ENCODE peak calls at places on chromosomes 1 and 21, in four cellular contexts. One of them, this sample, is unnamed.

GRCh38 chr1:218565333-218565732 is 220.2 kb downstream of the TGFB2 start:
- DNase-seq in fibroblast of the aortic adventitia: no peak
- DNase-seq in left ventricle myocardium inferior: no peak
- DNase-seq in WTC11: no peak
- DNase-seq in this sample: no peak

GRCh38 chr1:23743287-23744052 is at the start of gene ELOA:
- DNase-seq in fibroblast of the aortic adventitia: peak; percentile 48
- DNase-seq in WTC11: peak; percentile 80
- DNase-seq in left ventricle myocardium inferior: peak; percentile 79
- DNase-seq in this sample: peak; percentile 83

GRCh38 chr1:43441894-43442632 is 11.7 kb downstream of the HYI start:
- DNase-seq in fibroblast of the aortic adventitia: no peak
- DNase-seq in left ventricle myocardium inferior: no peak
- DNase-seq in WTC11: no peak
- DNase-seq in this sample: peak; percentile 10

GRCh38 chr1:68600049-68600661 is 103.3 kb upstream of the DEPDC1 start:
- DNase-seq in WTC11: peak; percentile 35
- DNase-seq in left ventricle myocardium inferior: no peak
- DNase-seq in fibroblast of the aortic adventitia: peak; percentile 27
- DNase-seq in this sample: no peak

GRCh38 chr1:212669102-212669501 is 30.5 kb downstream of the BATF3 start:
- DNase-seq in left ventricle myocardium inferior: no peak
- DNase-seq in fibroblast of the aortic adventitia: no peak
- DNase-seq in WTC11: no peak
- DNase-seq in this sample: no peak

GRCh38 chr21:38429011-38429410 is 69.3 kb downstream of the ERG start:
- DNase-seq in left ventricle myocardium inferior: no peak
- DNase-seq in WTC11: no peak
- DNase-seq in fibroblast of the aortic adventitia: no peak
- DNase-seq in this sample: no peak

GRCh38 chr1:223031690-223032601 is 111.1 kb downstream of the TLR5 start:
- DNase-seq in left ventricle myocardium inferior: peak; percentile 55
- DNase-seq in WTC11: no peak
- DNase-seq in fibroblast of the aortic adventitia: peak; percentile 99
- DNase-seq in this sample: no peak

GRCh38 chr21:29638138-29638537 is 301.7 kb downstream of the GRIK1 start:
- DNase-seq in left ventricle myocardium inferior: no peak
- DNase-seq in fibroblast of the aortic adventitia: no peak
- DNase-seq in WTC11: no peak
- DNase-seq in this sample: no peak

GRCh38 chr21:43768868-43769167 is 7.3 kb downstream of the CSTB start:
- DNase-seq in left ventricle myocardium inferior: no peak
- DNase-seq in fibroblast of the aortic adventitia: no peak
- DNase-seq in WTC11: no peak
- DNase-seq in this sample: no peak

GRCh38 chr1:63691672-63692425 is 82.0 kb upstream of the ROR1 start:
- DNase-seq in fibroblast of the aortic adventitia: peak; percentile 99
- DNase-seq in WTC11: peak; percentile 41
- DNase-seq in left ventricle myocardium inferior: no peak
- DNase-seq in this sample: no peak

GRCh38 chr21:45549670-45550463 is 7.6 kb upstream of the SLC19A1 start:
- DNase-seq in fibroblast of the aortic adventitia: no peak
- DNase-seq in left ventricle myocardium inferior: peak; percentile 17
- DNase-seq in WTC11: no peak
- DNase-seq in this sample: no peak

GRCh38 chr1:43511394-43511793 is 19.3 kb upstream of the PTPRF start:
- DNase-seq in fibroblast of the aortic adventitia: no peak
- DNase-seq in WTC11: no peak
- DNase-seq in left ventricle myocardium inferior: no peak
- DNase-seq in this sample: no peak

GRCh38 chr1:243748227-243748626 is 101.8 kb downstream of the AKT3 start:
- DNase-seq in WTC11: no peak
- DNase-seq in left ventricle myocardium inferior: no peak
- DNase-seq in fibroblast of the aortic adventitia: no peak
- DNase-seq in this sample: no peak

GRCh38 chr1:31422505-31423319 is 9.7 kb downstream of the SERINC2 start:
- DNase-seq in fibroblast of the aortic adventitia: peak; percentile 80
- DNase-seq in WTC11: peak; percentile 83
- DNase-seq in left ventricle myocardium inferior: peak; percentile 49
- DNase-seq in this sample: peak; percentile 84

GRCh38 chr21:37365657-37366487 is 701 bp upstream of the DYRK1A start:
- DNase-seq in left ventricle myocardium inferior: peak; percentile 76
- DNase-seq in WTC11: peak; percentile 76
- DNase-seq in fibroblast of the aortic adventitia: peak; percentile 57
- DNase-seq in this sample: peak; percentile 65

GRCh38 chr1:67134692-67135091 is at the start of gene C1orf141:
- DNase-seq in left ventricle myocardium inferior: no peak
- DNase-seq in fibroblast of the aortic adventitia: no peak
- DNase-seq in WTC11: peak; percentile 62
- DNase-seq in this sample: peak; percentile 51

GRCh38 chr1:184385863-184386262 is 966 bp upstream of the C1orf21 start:
- DNase-seq in left ventricle myocardium inferior: no peak
- DNase-seq in fibroblast of the aortic adventitia: no peak
- DNase-seq in WTC11: no peak
- DNase-seq in this sample: no peak

GRCh38 chr21:15617968-15618367 is 111.8 kb upstream of the USP25 start:
- DNase-seq in fibroblast of the aortic adventitia: peak; percentile 75
- DNase-seq in left ventricle myocardium inferior: no peak
- DNase-seq in WTC11: no peak
- DNase-seq in this sample: no peak

GRCh38 chr1:218996362-218996761 is 177.3 kb upstream of the LYPLAL1 start:
- DNase-seq in left ventricle myocardium inferior: no peak
- DNase-seq in fibroblast of the aortic adventitia: peak; percentile 7
- DNase-seq in WTC11: no peak
- DNase-seq in this sample: no peak

GRCh38 chr1:235077163-235077540 is 51.5 kb downstream of the TOMM20 start:
- DNase-seq in fibroblast of the aortic adventitia: no peak
- DNase-seq in left ventricle myocardium inferior: no peak
- DNase-seq in WTC11: no peak
- DNase-seq in this sample: no peak

GRCh38 chr1:151142411-151143056 is 3.9 kb downstream of the SEMA6C start:
- DNase-seq in fibroblast of the aortic adventitia: no peak
- DNase-seq in left ventricle myocardium inferior: no peak
- DNase-seq in WTC11: no peak
- DNase-seq in this sample: no peak

GRCh38 chr1:46098043-46098712 is 34.3 kb downstream of the PIK3R3 start:
- DNase-seq in WTC11: no peak
- DNase-seq in left ventricle myocardium inferior: no peak
- DNase-seq in fibroblast of the aortic adventitia: no peak
- DNase-seq in this sample: no peak

GRCh38 chr21:39670741-39671140 is 58.0 kb downstream of the B3GALT5 start:
- DNase-seq in WTC11: no peak
- DNase-seq in fibroblast of the aortic adventitia: no peak
- DNase-seq in left ventricle myocardium inferior: no peak
- DNase-seq in this sample: no peak

GRCh38 chr21:39668369-39668768 is 55.6 kb downstream of the B3GALT5 start:
- DNase-seq in fibroblast of the aortic adventitia: no peak
- DNase-seq in WTC11: no peak
- DNase-seq in left ventricle myocardium inferior: no peak
- DNase-seq in this sample: no peak

GRCh38 chr21:39669976-39670671 is 57.4 kb downstream of the B3GALT5 start:
- DNase-seq in WTC11: no peak
- DNase-seq in left ventricle myocardium inferior: no peak
- DNase-seq in fibroblast of the aortic adventitia: no peak
- DNase-seq in this sample: no peak

GRCh38 chr21:39667353-39667891 is 54.7 kb downstream of the B3GALT5 start:
- DNase-seq in WTC11: no peak
- DNase-seq in left ventricle myocardium inferior: no peak
- DNase-seq in fibroblast of the aortic adventitia: no peak
- DNase-seq in this sample: no peak

GRCh38 chr21:39669485-39669884 is 56.7 kb downstream of the B3GALT5 start:
- DNase-seq in left ventricle myocardium inferior: no peak
- DNase-seq in fibroblast of the aortic adventitia: no peak
- DNase-seq in WTC11: no peak
- DNase-seq in this sample: no peak
- TF ChIP-seq CTCF in left ventricle myocardium inferior: no peak
- TF ChIP-seq CTCF in fibroblast of the aortic adventitia: no peak
- TF ChIP-seq CTCF in WTC11: no peak
- TF ChIP-seq CTCF in this sample: no peak

GRCh38 chr1:4657244-4657789 is 2.9 kb downstream of the AJAP1 start:
- DNase-seq in left ventricle myocardium inferior: no peak
- DNase-seq in fibroblast of the aortic adventitia: no peak
- DNase-seq in WTC11: no peak
- DNase-seq in this sample: no peak

GRCh38 chr1:4654764-4655673 is 610 bp downstream of the AJAP1 start:
- DNase-seq in fibroblast of the aortic adventitia: no peak
- DNase-seq in WTC11: no peak
- DNase-seq in left ventricle myocardium inferior: no peak
- DNase-seq in this sample: peak; percentile 18

GRCh38 chr1:4655674-4656532 is 1.5 kb downstream of the AJAP1 start:
- DNase-seq in WTC11: peak; percentile 39
- DNase-seq in left ventricle myocardium inferior: peak; percentile 41
- DNase-seq in fibroblast of the aortic adventitia: peak; percentile 1
- DNase-seq in this sample: peak; percentile 66

GRCh38 chr1:4657920-4658585 is 3.6 kb downstream of the AJAP1 start:
- DNase-seq in left ventricle myocardium inferior: no peak
- DNase-seq in WTC11: no peak
- DNase-seq in fibroblast of the aortic adventitia: no peak
- DNase-seq in this sample: peak; percentile 16

GRCh38 chr1:4656533-4657140 is 2.2 kb downstream of the AJAP1 start:
- DNase-seq in left ventricle myocardium inferior: no peak
- DNase-seq in fibroblast of the aortic adventitia: no peak
- DNase-seq in WTC11: no peak
- DNase-seq in this sample: no peak
- TF ChIP-seq CTCF in left ventricle myocardium inferior: peak; percentile 23
- TF ChIP-seq CTCF in fibroblast of the aortic adventitia: no peak
- TF ChIP-seq CTCF in WTC11: no peak
- TF ChIP-seq CTCF in this sample: no peak

GRCh38 chr1:193103759-193104495 is 1.3 kb downstream of the GLRX2 start:
- DNase-seq in WTC11: no peak
- DNase-seq in fibroblast of the aortic adventitia: peak; percentile 27
- DNase-seq in left ventricle myocardium inferior: no peak
- DNase-seq in this sample: no peak

GRCh38 chr1:193104496-193104905 is 713 bp downstream of the GLRX2 start:
- DNase-seq in fibroblast of the aortic adventitia: no peak
- DNase-seq in left ventricle myocardium inferior: peak; percentile 43
- DNase-seq in WTC11: peak; percentile 38
- DNase-seq in this sample: peak; percentile 40

GRCh38 chr1:193104906-193105820 is at the start of gene GLRX2:
- DNase-seq in fibroblast of the aortic adventitia: peak; percentile 85
- DNase-seq in left ventricle myocardium inferior: peak; percentile 89
- DNase-seq in WTC11: peak; percentile 86
- DNase-seq in this sample: peak; percentile 89

GRCh38 chr1:193108471-193108870 is 3.3 kb upstream of the GLRX2 start:
- DNase-seq in left ventricle myocardium inferior: no peak
- DNase-seq in fibroblast of the aortic adventitia: no peak
- DNase-seq in WTC11: no peak
- DNase-seq in this sample: no peak

GRCh38 chr1:193105821-193106177 is 585 bp upstream of the GLRX2 start:
- DNase-seq in fibroblast of the aortic adventitia: no peak
- DNase-seq in left ventricle myocardium inferior: no peak
- DNase-seq in WTC11: no peak
- DNase-seq in this sample: no peak
- TF ChIP-seq CTCF in fibroblast of the aortic adventitia: no peak
- TF ChIP-seq CTCF in left ventricle myocardium inferior: no peak
- TF ChIP-seq CTCF in WTC11: no peak
- TF ChIP-seq CTCF in this sample: no peak

GRCh38 chr1:1858382-1859086 is 32.4 kb downstream of the GNB1 start:
- DNase-seq in left ventricle myocardium inferior: peak; percentile 78
- DNase-seq in WTC11: peak; percentile 28
- DNase-seq in fibroblast of the aortic adventitia: peak; percentile 97
- DNase-seq in this sample: peak; percentile 68
- TF ChIP-seq CTCF in left ventricle myocardium inferior: peak; percentile 61
- TF ChIP-seq CTCF in WTC11: no peak
- TF ChIP-seq CTCF in fibroblast of the aortic adventitia: peak; percentile 65
- TF ChIP-seq CTCF in this sample: no peak

GRCh38 chr1:201840055-201840454 is 11.1 kb downstream of the IPO9 start:
- DNase-seq in left ventricle myocardium inferior: no peak
- DNase-seq in WTC11: no peak
- DNase-seq in fibroblast of the aortic adventitia: no peak
- DNase-seq in this sample: no peak

GRCh38 chr1:201831371-201831770 is 2.4 kb downstream of the IPO9 start:
- DNase-seq in WTC11: no peak
- DNase-seq in left ventricle myocardium inferior: no peak
- DNase-seq in fibroblast of the aortic adventitia: no peak
- DNase-seq in this sample: no peak

GRCh38 chr1:201838381-201838780 is 9.4 kb downstream of the IPO9 start:
- DNase-seq in WTC11: no peak
- DNase-seq in fibroblast of the aortic adventitia: peak; percentile 36
- DNase-seq in left ventricle myocardium inferior: no peak
- DNase-seq in this sample: no peak

GRCh38 chr1:201828820-201829774 is at the start of gene IPO9:
- DNase-seq in left ventricle myocardium inferior: peak; percentile 95
- DNase-seq in WTC11: peak; percentile 97
- DNase-seq in fibroblast of the aortic adventitia: peak; percentile 94
- DNase-seq in this sample: peak; percentile 98

DNA sequence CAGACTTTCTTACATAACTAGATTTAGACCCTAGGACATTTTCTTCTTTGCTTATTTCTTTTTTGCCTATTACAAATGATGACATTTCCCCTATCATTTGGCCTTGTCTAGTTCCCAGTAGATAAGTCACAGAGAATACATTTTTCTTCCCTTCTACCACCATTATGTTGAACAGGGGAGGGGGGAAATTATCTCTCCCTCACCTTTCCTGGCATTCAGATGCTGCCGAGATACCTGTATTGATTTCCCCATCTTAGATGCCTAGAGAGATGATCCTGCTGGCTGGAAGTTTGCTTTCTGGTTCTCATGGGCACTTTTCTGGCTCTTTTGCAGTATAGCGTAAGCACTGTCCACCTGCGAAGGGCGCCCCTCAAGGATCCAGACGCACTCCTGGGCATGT is 5.7 kb downstream of the IPO9 start:
- DNase-seq in fibroblast of the aortic adventitia: no peak
- DNase-seq in left ventricle myocardium inferior: no peak
- DNase-seq in WTC11: no peak
- DNase-seq in this sample: no peak
- TF ChIP-seq CTCF in fibroblast of the aortic adventitia: no peak
- TF ChIP-seq CTCF in left ventricle myocardium inferior: no peak
- TF ChIP-seq CTCF in WTC11: no peak
- TF ChIP-seq CTCF in this sample: no peak

GRCh38 chr1:90723561-90724108 is 6.5 kb upstream of the BARHL2 start:
- DNase-seq in WTC11: peak; percentile 95
- DNase-seq in left ventricle myocardium inferior: no peak
- DNase-seq in fibroblast of the aortic adventitia: no peak
- DNase-seq in this sample: peak; percentile 75
- TF ChIP-seq CTCF in WTC11: peak; percentile 88
- TF ChIP-seq CTCF in left ventricle myocardium inferior: no peak
- TF ChIP-seq CTCF in fibroblast of the aortic adventitia: no peak
- TF ChIP-seq CTCF in this sample: peak; percentile 73

This sample was measured in glutamatergic neuron.